ENCODE peak calls at places on chromosome 11, in four cellular contexts. P is brain microvascular endothelial cell, B is DND-41, A is bronchial epithelial cell. V is an unnamed sample. For H3K27me3 and H3K36me3, the result is how much of the 10 kb centered on the place peaks cover.

GRCh38 chr11:47869548-47870393 is 21.6 kb upstream of the NUP160 start:
- DNase-seq in P (no peak), B (no peak), A (peak), V (no peak)

GRCh38 chr11:57499413-57499982 is 16.0 kb downstream of the SLC43A1 start:
- DNase-seq in P (peak), B (no peak), A (peak), V (peak)

GRCh38 chr11:68843703-68844312 is 2.1 kb upstream of the CPT1A start:
- DNase-seq in P (no peak), B (peak), A (no peak), V (peak)

GRCh38 chr11:6622261-6623171 is 3.3 kb upstream of the TPP1 start:
- DNase-seq in P (no peak), B (peak), A (no peak), V (no peak)

GRCh38 chr11:106271126-106271525 is 193.7 kb downstream of the AASDHPPT start:
- DNase-seq in P (no peak), B (no peak), A (no peak), V (no peak)

GRCh38 chr11:120832609-120833221 is 191.2 kb upstream of the TBCEL start:
- DNase-seq in P (no peak), B (no peak), A (no peak), V (no peak)

GRCh38 chr11:33634291-33634834 is 66.3 kb downstream of the C11orf91 start:
- DNase-seq in P (peak), B (no peak), A (peak), V (no peak)

GRCh38 chr11:134238956-134239355 is 14.2 kb downstream of the THYN1 start:
- DNase-seq in P (no peak), B (no peak), A (no peak), V (no peak)

GRCh38 chr11:112610996-112611795 is 350.0 kb upstream of the NCAM1 start:
- DNase-seq in P (no peak), B (no peak), A (peak), V (no peak)

GRCh38 chr11:70763606-70764005 is 365.3 kb downstream of the CTTN start:
- DNase-seq in P (no peak), B (no peak), A (no peak), V (no peak)

GRCh38 chr11:92941676-92942571 is 27.5 kb upstream of the MTNR1B start:
- DNase-seq in P (peak), B (no peak), A (peak), V (peak)

GRCh38 chr11:56783448-56784041 is 35.0 kb upstream of the OR9G4 start:
- DNase-seq in P (peak), B (no peak), A (peak), V (peak)

GRCh38 chr11:75946531-75947530 is 131.8 kb downstream of the UVRAG start:
- DNase-seq in P (peak), B (peak), A (peak), V (no peak)

GRCh38 chr11:67699521-67699920 is 25.1 kb upstream of the ALDH3B2 start:
- DNase-seq in P (peak), B (no peak), A (peak), V (no peak)

GRCh38 chr11:125069796-125070195 is 6.7 kb downstream of the SLC37A2 start:
- DNase-seq in P (no peak), B (no peak), A (peak), V (no peak)

GRCh38 chr11:78630561-78631303 is 56.1 kb upstream of the NARS2 start:
- DNase-seq in P (no peak), B (no peak), A (no peak), V (peak)

GRCh38 chr11:108654994-108655631 is 9.8 kb upstream of the DDX10 start:
- DNase-seq in P (peak), B (peak), A (peak), V (peak)

GRCh38 chr11:9895016-9895415 is 231.1 kb downstream of the SWAP70 start:
- DNase-seq in P (no peak), B (no peak), A (no peak), V (no peak)

GRCh38 chr11:122234257-122234656 is 118.2 kb upstream of the BLID start:
- DNase-seq in P (no peak), B (no peak), A (no peak), V (peak)

GRCh38 chr11:86869966-86870570 is 69.7 kb downstream of the PRSS23 start:
- DNase-seq in P (peak), B (peak), A (peak), V (peak)

GRCh38 chr11:63892233-63892632 is 24.7 kb downstream of the RCOR2 start:
- DNase-seq in P (peak), B (no peak), A (no peak), V (no peak)

GRCh38 chr11:76839326-76839725 is 21.4 kb upstream of the ACER3 start:
- DNase-seq in P (no peak), B (no peak), A (peak), V (no peak)

GRCh38 chr11:69274531-69275016 is 19.4 kb upstream of the MYEOV start:
- DNase-seq in P (no peak), B (no peak), A (peak), V (no peak)

GRCh38 chr11:2387266-2387982 is 10.3 kb downstream of the CD81 start:
- DNase-seq in P (no peak), B (no peak), A (no peak), V (peak)

DNA sequence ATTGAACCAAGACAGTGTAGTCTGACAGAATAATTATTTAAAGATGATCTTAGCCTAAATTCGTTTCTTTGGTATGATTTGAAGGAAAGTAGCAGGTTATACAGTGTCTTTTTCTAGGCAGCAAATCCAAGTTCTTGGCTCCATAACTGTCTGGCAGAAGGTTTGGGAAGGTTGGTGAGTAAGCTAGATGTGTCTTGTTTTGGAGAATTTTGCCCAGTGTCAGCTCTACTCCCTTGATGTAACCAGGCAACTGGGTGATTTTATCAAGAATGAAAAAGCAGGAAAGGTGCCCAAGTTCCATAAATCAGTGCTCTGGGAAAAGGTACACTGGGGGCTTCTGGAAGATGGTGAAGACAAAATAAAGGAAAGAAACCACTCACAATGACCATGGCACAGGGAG is 71.5 kb upstream of the USP47 start:
- DNase-seq in P (no peak), B (no peak), A (no peak), V (no peak)
- H3K27me3 ChIP-seq in P (under half), B (under half), A (under half), V (under half)

GRCh38 chr11:72229925-72230763 is 5.6 kb downstream of the INPPL1 start:
- DNase-seq in P (no peak), B (no peak), A (no peak), V (no peak)
- H3K36me3 ChIP-seq in P (half or more), B (half or more), A (half or more), V (under half)

GRCh38 chr11:105151936-105152554 is 12.5 kb upstream of the CARD18 start:
- DNase-seq in P (peak), B (no peak), A (peak), V (no peak)

GRCh38 chr11:105153392-105153791 is 13.8 kb upstream of the CARD18 start:
- DNase-seq in P (peak), B (no peak), A (no peak), V (no peak)

GRCh38 chr11:105149477-105149876 is 9.9 kb upstream of the CARD18 start:
- DNase-seq in P (no peak), B (no peak), A (peak), V (no peak)

GRCh38 chr11:105155679-105156078 is 16.1 kb upstream of the CARD18 start:
- DNase-seq in P (no peak), B (no peak), A (no peak), V (no peak)

DNA sequence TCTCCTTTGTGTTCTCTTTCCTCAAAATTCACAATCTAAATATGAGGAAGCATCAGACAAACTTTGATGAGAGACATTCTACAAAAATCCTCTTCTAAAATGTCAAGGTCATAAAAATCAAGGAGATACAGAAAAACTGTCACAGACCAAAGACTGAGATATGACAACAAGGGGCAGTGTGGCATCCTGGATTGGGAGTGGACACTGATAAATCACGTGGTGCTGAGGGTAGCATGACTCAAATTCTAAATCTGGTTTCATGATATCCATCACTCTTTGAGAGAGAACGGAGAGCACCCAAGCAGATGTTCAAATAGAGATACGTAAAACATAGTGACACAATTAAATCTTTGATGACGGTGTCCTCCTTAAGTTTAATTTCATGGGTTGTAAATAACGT is 13.0 kb upstream of the CARD18 start:
- DNase-seq in P (no peak), B (no peak), A (no peak), V (no peak)
- H3K4me3 ChIP-seq in P (no peak), B (no peak), A (no peak), V (no peak)

GRCh38 chr11:131609921-131610320 is 239.5 kb downstream of the NTM start:
- DNase-seq in P (no peak), B (no peak), A (no peak), V (no peak)

GRCh38 chr11:131614514-131615085 is 244.2 kb downstream of the NTM start:
- DNase-seq in P (no peak), B (no peak), A (no peak), V (no peak)

GRCh38 chr11:131606936-131607335 is 236.5 kb downstream of the NTM start:
- DNase-seq in P (no peak), B (no peak), A (no peak), V (no peak)

GRCh38 chr11:131612576-131612975 is 242.2 kb downstream of the NTM start:
- DNase-seq in P (no peak), B (peak), A (no peak), V (no peak)

GRCh38 chr11:131609317-131609716 is 238.9 kb downstream of the NTM start:
- DNase-seq in P (peak), B (no peak), A (peak), V (no peak)
- H3K27me3 ChIP-seq in P (under half), B (under half), A (under half), V (under half)